ENCODE peak calls at places on chromosomes 1 and 21, in five cellular contexts. D, M, H, S and R are unnamed samples.

GRCh38 chr1:228512852-228513243 is 25.7 kb downstream of the RNF187 start:
- DNase-seq in D (no peak), M (no peak), H (no peak), S (no peak), R (no peak)

GRCh38 chr21:28783641-28784185 is 209.0 kb downstream of the LTN1 start:
- DNase-seq in D (no peak), M (no peak), H (no peak), S (no peak), R (no peak)

GRCh38 chr1:40948741-40949528 is 30.6 kb upstream of the CTPS1 start:
- DNase-seq in D (peak), M (peak), H (peak), S (peak), R (peak)

GRCh38 chr1:243944429-243945160 is 94.6 kb upstream of the AKT3 start:
- DNase-seq in D (peak), M (peak), H (peak), S (peak), R (no peak)

GRCh38 chr1:11525516-11525915 is 46.6 kb downstream of the DISP3 start:
- DNase-seq in D (no peak), M (no peak), H (no peak), S (no peak), R (no peak)

GRCh38 chr1:223771814-223772770 is 59.8 kb downstream of the CAPN2 start:
- DNase-seq in D (peak), M (peak), H (peak), S (peak), R (no peak)

GRCh38 chr1:99751877-99752504 is 14.4 kb downstream of the FRRS1 start:
- DNase-seq in D (no peak), M (no peak), H (no peak), S (no peak), R (no peak)

GRCh38 chr1:27001570-27002360 is 8.3 kb downstream of the TRNP1 start:
- DNase-seq in D (no peak), M (peak), H (peak), S (peak), R (no peak)

GRCh38 chr1:28862571-28863403 is 50.8 kb downstream of the OPRD1 start:
- DNase-seq in D (no peak), M (no peak), H (no peak), S (no peak), R (no peak)

GRCh38 chr1:242764161-242764560 is 239.7 kb upstream of the PLD5 start:
- DNase-seq in D (no peak), M (no peak), H (no peak), S (no peak), R (no peak)

GRCh38 chr1:195958131-195958530 is 650.1 kb downstream of the KCNT2 start:
- DNase-seq in D (no peak), M (no peak), H (no peak), S (no peak), R (no peak)

GRCh38 chr1:214581785-214582184 is 21.2 kb upstream of the CENPF start:
- DNase-seq in D (peak), M (peak), H (no peak), S (no peak), R (no peak)

GRCh38 chr1:50701706-50702317 is 258.3 kb downstream of the FAF1 start:
- DNase-seq in D (no peak), M (no peak), H (no peak), S (no peak), R (no peak)

GRCh38 chr1:150005606-150006005 is 4.9 kb downstream of the OTUD7B start:
- DNase-seq in D (no peak), M (no peak), H (no peak), S (no peak), R (no peak)

GRCh38 chr1:8015036-8015808 is 10.9 kb downstream of the ERRFI1 start:
- DNase-seq in D (peak), M (peak), H (no peak), S (no peak), R (no peak)

GRCh38 chr1:20440785-20441200 is 45.2 kb downstream of the CAMK2N1 start:
- DNase-seq in D (peak), M (peak), H (peak), S (peak), R (peak)

GRCh38 chr1:13664451-13664850 is 35.5 kb upstream of the PRDM2 start:
- DNase-seq in D (no peak), M (no peak), H (no peak), S (no peak), R (no peak)

GRCh38 chr1:109914587-109915240 is 4.1 kb downstream of the CSF1 start:
- DNase-seq in D (peak), M (no peak), H (no peak), S (no peak), R (no peak)

GRCh38 chr1:63557365-63557987 is 34.2 kb downstream of the EFCAB7 start:
- DNase-seq in D (peak), M (peak), H (peak), S (peak), R (peak)

GRCh38 chr1:85087659-85088407 is 39.5 kb upstream of the MCOLN3 start:
- DNase-seq in D (no peak), M (no peak), H (no peak), S (no peak), R (no peak)

GRCh38 chr1:219041141-219041540 is 132.5 kb upstream of the LYPLAL1 start:
- DNase-seq in D (peak), M (peak), H (no peak), S (no peak), R (no peak)

GRCh38 chr1:44423706-44424546 is 18.9 kb downstream of the RNF220 start:
- DNase-seq in D (peak), M (no peak), H (no peak), S (no peak), R (no peak)

GRCh38 chr1:159830737-159831136 is 4.1 kb downstream of the SLAMF8 start:
- DNase-seq in D (no peak), M (no peak), H (no peak), S (no peak), R (no peak)

GRCh38 chr1:67371681-67372080 is 58.5 kb downstream of the SERBP1 start:
- DNase-seq in D (peak), M (peak), H (no peak), S (no peak), R (no peak)

GRCh38 chr1:9203623-9204022 is 31.0 kb upstream of the H6PD start:
- DNase-seq in D (no peak), M (no peak), H (no peak), S (no peak), R (no peak)

GRCh38 chr1:180123463-180123936 is 31.2 kb upstream of the QSOX1 start:
- DNase-seq in D (peak), M (peak), H (no peak), S (no peak), R (no peak)

GRCh38 chr1:72412286-72412685 is 129.9 kb upstream of the NEGR1 start:
- DNase-seq in D (peak), M (no peak), H (no peak), S (no peak), R (no peak)

GRCh38 chr1:155128755-155129473 is 1.2 kb downstream of the EFNA1 start:
- DNase-seq in D (no peak), M (no peak), H (peak), S (peak), R (no peak)

GRCh38 chr1:64966158-64966963 is at the start of gene JAK1:
- DNase-seq in D (peak), M (peak), H (peak), S (peak), R (peak)

GRCh38 chr21:39593522-39593921 is 19.2 kb upstream of the B3GALT5 start:
- DNase-seq in D (no peak), M (no peak), H (no peak), S (no peak), R (no peak)

GRCh38 chr21:42880352-42880751 is 1.0 kb upstream of the WDR4 start:
- DNase-seq in D (no peak), M (no peak), H (no peak), S (no peak), R (no peak)

GRCh38 chr21:42873096-42873495 is 6.2 kb downstream of the WDR4 start:
- DNase-seq in D (no peak), M (no peak), H (no peak), S (no peak), R (no peak)

GRCh38 chr21:42878993-42879787 is at the start of gene WDR4:
- DNase-seq in D (peak), M (peak), H (peak), S (peak), R (peak)

GRCh38 chr21:42883921-42884320 is 4.6 kb upstream of the WDR4 start:
- DNase-seq in D (no peak), M (no peak), H (no peak), S (no peak), R (no peak)

DNA sequence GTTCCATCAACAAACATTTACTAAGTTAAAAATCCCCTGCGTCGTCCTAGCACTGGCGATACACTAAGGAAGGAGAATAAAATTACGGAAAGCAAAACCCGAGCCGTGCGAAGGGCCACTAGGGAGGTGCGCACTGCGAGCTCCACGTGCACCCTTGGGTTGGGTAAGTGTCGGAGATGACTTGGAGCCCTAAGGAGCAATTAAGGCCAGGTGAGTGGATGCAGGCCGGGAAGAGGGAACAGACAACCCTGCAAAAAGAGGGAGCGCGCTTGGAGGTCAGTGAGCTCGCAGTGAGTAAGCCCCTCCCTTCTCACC is 704 bp downstream of the WDR4 start:
- DNase-seq in D (no peak), M (no peak), H (no peak), S (no peak), R (no peak)
- H3K14ac ChIP-seq in D (peak), M (no peak), H (no peak), S (no peak), R (no peak)

GRCh38 chr1:33270808-33271465 is 14.6 kb downstream of the ZNF362 start:
- DNase-seq in D (no peak), M (no peak), H (no peak), S (no peak), R (no peak)
- H2AFZ ChIP-seq in D (no peak), M (no peak), H (no peak), S (no peak), R (no peak)

GRCh38 chr1:54137532-54138061 is 15.2 kb downstream of the CDCP2 start:
- DNase-seq in D (peak), M (peak), H (no peak), S (no peak), R (no peak)

GRCh38 chr1:54134301-54134700 is 18.5 kb downstream of the CDCP2 start:
- DNase-seq in D (no peak), M (no peak), H (no peak), S (no peak), R (no peak)

GRCh38 chr1:54136963-54137531 is 15.8 kb downstream of the CDCP2 start:
- DNase-seq in D (no peak), M (no peak), H (no peak), S (no peak), R (no peak)

GRCh38 chr1:54135436-54136120 is 17.2 kb downstream of the CDCP2 start:
- DNase-seq in D (peak), M (peak), H (no peak), S (no peak), R (no peak)

GRCh38 chr1:54136269-54136896 is 16.4 kb downstream of the CDCP2 start:
- DNase-seq in D (no peak), M (peak), H (no peak), S (no peak), R (no peak)
- H2BK15ac ChIP-seq in D (peak), M (no peak), H (no peak), S (peak), R (peak)

GRCh38 chr1:157993179-157994080 is at the start of gene KIRREL1:
- DNase-seq in D (peak), M (peak), H (no peak), S (no peak), R (no peak)
- H3K14ac ChIP-seq in D (peak), M (no peak), H (peak), S (peak), R (no peak)

DNA sequence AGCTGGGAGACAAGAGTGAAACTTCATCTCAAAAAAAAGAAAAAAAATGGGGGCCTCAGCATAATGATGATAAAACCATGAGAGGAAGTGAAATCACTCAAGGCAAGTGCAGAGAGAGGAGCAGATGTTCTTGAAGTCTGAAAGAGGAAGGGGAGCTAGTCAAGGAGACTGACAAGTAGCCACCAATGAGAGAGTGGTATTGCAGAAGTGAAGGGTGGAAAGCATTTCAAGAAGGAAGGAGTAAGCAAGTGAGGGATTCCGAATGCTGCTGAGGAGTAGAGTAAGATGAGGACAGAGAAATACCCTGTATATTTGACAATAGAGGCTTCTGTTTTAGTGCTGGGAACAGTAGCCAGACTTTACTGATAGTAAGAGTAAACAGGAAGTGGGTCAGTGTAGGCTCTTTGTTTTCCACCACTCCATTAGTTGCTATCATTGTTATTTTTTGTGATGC is 2.9 kb downstream of the TATDN3 start:
- DNase-seq in D (no peak), M (peak), H (no peak), S (no peak), R (no peak)
- H2AFZ ChIP-seq in D (no peak), M (no peak), H (no peak), S (no peak), R (no peak)

DNA sequence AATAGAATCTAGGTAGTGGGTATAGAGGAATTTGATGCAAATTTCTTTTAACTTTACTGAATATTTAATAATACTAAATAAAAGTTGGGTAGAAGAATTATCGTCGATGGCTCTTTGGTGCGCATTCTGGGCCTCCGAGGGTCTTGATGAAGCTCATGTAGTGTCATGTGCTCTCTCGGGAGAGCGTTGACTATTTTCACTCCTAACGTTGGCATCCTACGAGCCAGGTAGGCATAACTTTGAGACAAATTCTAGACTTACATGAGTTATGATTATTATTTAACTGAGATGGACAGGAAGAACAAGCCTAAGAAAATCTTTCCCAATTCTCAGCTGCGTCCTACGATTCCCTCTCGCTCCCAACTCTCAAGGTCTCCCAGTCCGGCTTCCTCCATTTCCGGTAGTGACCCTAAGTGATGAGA is 550 bp upstream of the PCAT6 start:
- DNase-seq in D (no peak), M (no peak), H (no peak), S (no peak), R (no peak)
- H2BK15ac ChIP-seq in D (peak), M (no peak), H (no peak), S (peak), R (no peak)

GRCh38 chr1:156898151-156898550 is 4.6 kb downstream of the PEAR1 start:
- DNase-seq in D (peak), M (peak), H (no peak), S (no peak), R (no peak)
- H3K14ac ChIP-seq in D (peak), M (no peak), H (no peak), S (no peak), R (no peak)

GRCh38 chr1:162389021-162389818 is 7.7 kb downstream of the C1orf226 start:
- DNase-seq in D (peak), M (peak), H (no peak), S (peak), R (no peak)

GRCh38 chr1:162389971-162390370 is 8.4 kb downstream of the C1orf226 start:
- DNase-seq in D (no peak), M (no peak), H (no peak), S (peak), R (no peak)

GRCh38 chr1:162390396-162391185 is 9.1 kb downstream of the C1orf226 start:
- DNase-seq in D (no peak), M (no peak), H (no peak), S (peak), R (no peak)

GRCh38 chr1:162388615-162389014 is 7.1 kb downstream of the C1orf226 start:
- DNase-seq in D (no peak), M (peak), H (no peak), S (peak), R (no peak)

DNA sequence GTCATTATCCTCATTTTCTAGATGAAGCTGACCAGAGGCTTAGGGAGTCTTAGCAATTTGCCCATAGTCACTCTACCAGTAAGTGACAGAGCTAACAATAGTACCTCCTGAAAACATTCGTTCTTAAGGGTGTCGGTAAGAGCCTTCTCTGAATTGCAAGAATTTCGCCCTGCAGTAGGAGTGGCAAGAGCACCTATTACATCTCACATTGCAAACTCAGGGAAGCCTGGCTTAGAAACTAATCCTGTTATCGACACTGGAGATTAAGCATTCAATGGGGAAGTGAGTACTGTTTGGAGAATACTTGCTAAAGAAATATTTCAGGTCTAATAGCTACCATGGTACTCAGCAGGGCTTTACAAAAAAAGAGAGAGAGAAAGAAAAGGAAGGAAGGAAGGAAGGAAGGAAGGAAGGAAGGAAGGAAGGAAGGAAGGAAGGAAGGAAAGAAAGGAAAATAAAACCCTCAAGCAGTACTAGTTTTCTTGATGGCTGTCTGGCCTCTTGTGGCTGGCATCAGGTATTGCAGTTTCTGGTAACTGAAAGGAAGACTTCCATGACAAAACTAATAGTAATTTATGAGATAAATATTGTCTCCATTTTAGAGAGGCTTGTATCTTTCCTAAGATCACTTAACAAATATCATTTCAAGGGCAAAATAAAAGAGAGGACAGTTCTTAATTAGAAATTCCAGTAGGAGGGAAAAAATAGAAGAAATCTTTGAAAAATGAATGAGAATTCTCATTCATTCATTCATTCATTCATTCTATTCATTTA is 10.4 kb downstream of the C1orf226 start:
- DNase-seq in D (peak), M (peak), H (no peak), S (peak), R (peak)
- H2AFZ ChIP-seq in D (no peak), M (no peak), H (no peak), S (no peak), R (peak)

GRCh38 chr1:221987860-221988520 is 246.1 kb upstream of the DUSP10 start:
- DNase-seq in D (peak), M (peak), H (no peak), S (no peak), R (no peak)

GRCh38 chr1:221992427-221992826 is 250.5 kb upstream of the DUSP10 start:
- DNase-seq in D (no peak), M (no peak), H (no peak), S (no peak), R (no peak)

GRCh38 chr1:221991221-221991620 is 249.3 kb upstream of the DUSP10 start:
- DNase-seq in D (peak), M (peak), H (no peak), S (no peak), R (no peak)

GRCh38 chr1:221989741-221990140 is 247.9 kb upstream of the DUSP10 start:
- DNase-seq in D (peak), M (peak), H (no peak), S (no peak), R (no peak)

GRCh38 chr1:221988829-221989228 is 246.9 kb upstream of the DUSP10 start:
- DNase-seq in D (no peak), M (no peak), H (no peak), S (no peak), R (no peak)
- H2BK15ac ChIP-seq in D (peak), M (no peak), H (no peak), S (no peak), R (no peak)

DNA sequence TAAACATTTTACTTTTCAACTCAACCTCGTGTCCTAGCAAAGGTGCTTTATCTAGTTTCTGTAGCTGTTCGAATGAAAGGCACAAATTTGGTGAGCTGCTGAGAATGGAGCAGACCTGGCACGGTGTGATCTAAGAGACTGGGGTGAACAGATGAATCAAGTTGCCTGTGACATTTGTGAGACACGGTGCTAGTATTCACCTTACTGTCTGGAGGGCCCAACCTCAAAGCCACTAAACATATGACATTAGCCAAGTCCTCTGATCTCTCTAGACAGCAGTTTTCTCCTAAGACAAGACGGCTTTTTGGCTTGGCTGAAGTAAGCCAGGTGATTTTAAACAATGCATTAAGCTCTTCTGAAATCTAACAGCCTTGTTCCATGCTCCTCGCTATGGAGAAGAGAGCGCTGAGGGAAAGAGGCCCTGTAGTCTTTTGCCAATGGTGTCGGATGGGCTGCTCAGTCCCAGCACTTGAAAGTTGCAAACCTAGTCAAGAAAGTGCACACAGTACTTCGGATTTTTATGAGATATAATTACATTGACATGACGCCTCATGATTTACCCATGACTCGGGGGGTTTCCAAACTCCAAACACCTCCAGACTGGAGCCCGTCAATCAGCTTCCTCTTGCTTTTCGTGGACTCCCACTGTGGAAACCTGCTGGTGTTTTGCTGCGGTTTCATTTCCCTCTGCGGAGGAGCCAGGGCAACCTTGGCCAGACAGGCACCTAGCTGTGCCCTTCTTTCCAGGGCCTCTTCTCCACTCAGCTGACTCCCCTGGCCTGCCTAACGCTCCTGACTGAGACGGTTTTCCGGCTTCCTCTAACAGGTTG is 789 bp upstream of the TOR3A start:
- DNase-seq in D (no peak), M (no peak), H (no peak), S (no peak), R (no peak)
- H3K14ac ChIP-seq in D (peak), M (no peak), H (peak), S (no peak), R (no peak)